ENCODE peak calls at places on chromosome 18, in nine cellular contexts. Q is HCT116, A is GM23248, Y is fibroblast of lung, U is GM20000, B is C1 segment of cervical spinal cord, W is NCI-H1417 treated with DMSO at 0.1 percent for 48 hours, K is NCI-H82, X is amniotic stem cell. E is an unnamed sample.
A peak's percentile ranks its signal among the peaks of the same experiment; 100 is the strongest.

GRCh38 chr18:22470141-22470510 is 52.4 kb upstream of the CTAGE1 start:
- DNase-seq in W (no peak), K (no peak), B (no peak), X (no peak), Y (no peak), Q (no peak), U (no peak), A (no peak), E (no peak)

GRCh38 chr18:27249933-27250332 is 64.8 kb upstream of the CHST9 start:
- DNase-seq in A (no peak), X (no peak), K (no peak), Q (no peak), U (no peak), Y (no peak), B (no peak), W (no peak), E (no peak)

GRCh38 chr18:79574938-79575525 is 104.6 kb upstream of the CTDP1 start:
- DNase-seq in K (no peak), B (no peak), Q (no peak), W (no peak), U (no peak), A (no peak), X (no peak), Y (no peak), E (no peak)

GRCh38 chr18:26157326-26157725 is 23.7 kb downstream of the PSMA8 start:
- DNase-seq in U (no peak), B (no peak), X (no peak), Y (no peak), A (no peak), Q (no peak), W (no peak), K (no peak), E (no peak)

GRCh38 chr18:76306685-76307292 is 188.3 kb downstream of the ZNF516 start:
- DNase-seq in W (no peak), K (peak; percentile 29), A (no peak), Y (no peak), B (no peak), X (no peak), Q (peak; percentile 12), U (no peak), E (no peak)

GRCh38 chr18:55462652-55463051 is 125.3 kb downstream of the TCF4 start:
- DNase-seq in A (no peak), X (no peak), W (no peak), U (no peak), K (peak; percentile 90), Q (no peak), Y (peak; percentile 17), B (no peak), E (no peak)

GRCh38 chr18:25896178-25896780 is 194.1 kb downstream of the SS18 start:
- DNase-seq in X (no peak), Q (peak; percentile 32), K (peak; percentile 76), U (peak; percentile 58), A (peak; percentile 67), Y (peak; percentile 71), W (peak; percentile 26), B (no peak), E (peak; percentile 30)

GRCh38 chr18:23484783-23485182 is 18.5 kb upstream of the RMC1 start:
- DNase-seq in X (no peak), B (no peak), W (no peak), Y (no peak), Q (no peak), K (peak; percentile 46), A (no peak), U (no peak), E (no peak)

GRCh38 chr18:58046794-58047555 is 2.9 kb downstream of the NEDD4L start:
- DNase-seq in Q (no peak), W (no peak), X (no peak), Y (no peak), K (peak; percentile 57), A (no peak), U (no peak), B (no peak), E (no peak)

GRCh38 chr18:27428120-27428519 is 243.0 kb upstream of the CHST9 start:
- DNase-seq in Y (no peak), A (peak; percentile 1), Q (no peak), U (no peak), X (no peak), B (no peak), W (no peak), K (peak; percentile 71), E (no peak)

GRCh38 chr18:21834301-21834660 is 93.7 kb downstream of the MIB1 start:
- DNase-seq in W (no peak), K (no peak), A (no peak), Q (no peak), U (no peak), X (no peak), Y (no peak), B (no peak), E (no peak)

GRCh38 chr18:45993441-45993840 is 26.3 kb upstream of the EPG5 start:
- DNase-seq in Y (peak; percentile 43), K (no peak), A (peak; percentile 85), X (peak; percentile 68), U (no peak), Q (no peak), W (no peak), B (no peak), E (no peak)

GRCh38 chr18:8966819-8967218 is 135.7 kb upstream of the NDUFV2 start:
- DNase-seq in Y (no peak), A (no peak), X (no peak), K (no peak), Q (no peak), U (no peak), W (no peak), B (no peak), E (no peak)

GRCh38 chr18:64444819-64445218 is 295.9 kb upstream of the LINC00305 start:
- DNase-seq in A (no peak), W (peak; percentile 23), B (no peak), U (no peak), Q (no peak), K (no peak), X (no peak), Y (no peak), E (no peak)

GRCh38 chr18:623760-624620 is 27.2 kb downstream of the CLUL1 start:
- DNase-seq in X (peak; percentile 81), Y (peak; percentile 85), Q (peak; percentile 69), W (no peak), K (peak; percentile 76), U (peak; percentile 48), B (no peak), A (peak; percentile 85), E (peak; percentile 56)

GRCh38 chr18:64330161-64330560 is 181.3 kb upstream of the LINC00305 start:
- DNase-seq in B (no peak), W (no peak), U (no peak), X (no peak), Q (no peak), A (no peak), Y (no peak), K (peak; percentile 37), E (no peak)

GRCh38 chr18:12772111-12772510 is 69.3 kb downstream of the PSMG2 start:
- DNase-seq in Y (no peak), Q (no peak), K (no peak), U (no peak), A (no peak), W (no peak), X (no peak), B (no peak), E (no peak)

GRCh38 chr18:68316636-68317035 is 398.3 kb downstream of the TMX3 start:
- DNase-seq in Y (peak; percentile 38), B (no peak), X (no peak), W (no peak), K (no peak), A (peak; percentile 64), U (no peak), Q (no peak), E (no peak)

GRCh38 chr18:40855661-40856060 is 1099.4 kb upstream of the PIK3C3 start:
- DNase-seq in A (no peak), B (no peak), X (no peak), W (no peak), U (no peak), Y (no peak), Q (no peak), K (peak; percentile 74), E (no peak)

GRCh38 chr18:37532917-37533316 is 32.7 kb downstream of the CELF4 start:
- DNase-seq in W (no peak), Y (no peak), B (no peak), X (no peak), K (no peak), U (no peak), Q (no peak), A (no peak), E (no peak)

GRCh38 chr18:36328385-36328858 is 30.9 kb downstream of the FHOD3 start:
- DNase-seq in K (no peak), W (no peak), Q (no peak), U (peak; percentile 38), A (no peak), Y (no peak), X (no peak), B (no peak), E (no peak)

GRCh38 chr18:28961669-28962228 is 784.8 kb upstream of the CDH2 start:
- DNase-seq in U (no peak), A (peak; percentile 41), B (no peak), Y (peak; percentile 37), W (no peak), Q (peak; percentile 39), X (peak; percentile 8), K (peak; percentile 82), E (no peak)

GRCh38 chr18:65936678-65937077 is 185.9 kb downstream of the CDH7 start:
- DNase-seq in Q (no peak), A (no peak), W (no peak), B (no peak), U (no peak), X (no peak), K (no peak), Y (no peak), E (no peak)

GRCh38 chr18:56873441-56874140 is 222.4 kb downstream of the WDR7 start:
- DNase-seq in A (no peak), K (no peak), B (no peak), Y (no peak), X (no peak), W (peak; percentile 93), U (no peak), Q (no peak), E (no peak)

GRCh38 chr18:69758458-69758857 is 189.2 kb downstream of the CD226 start:
- DNase-seq in U (no peak), Q (no peak), Y (peak; percentile 9), A (peak; percentile 77), W (no peak), B (no peak), K (no peak), X (no peak), E (no peak)

GRCh38 chr18:24342347-24342746 is 55.3 kb downstream of the OSBPL1A start:
- DNase-seq in X (no peak), W (no peak), B (no peak), A (no peak), Q (no peak), Y (peak; percentile 30), U (no peak), K (no peak), E (no peak)

GRCh38 chr18:8468911-8469310 is 140.3 kb upstream of the RAB12 start:
- DNase-seq in Q (no peak), W (no peak), B (no peak), K (no peak), U (no peak), X (no peak), A (peak; percentile 46), Y (peak; percentile 8), E (no peak)

GRCh38 chr18:78995740-78996395 is 16.2 kb downstream of the SALL3 start:
- DNase-seq in Y (no peak), B (no peak), W (no peak), U (no peak), Q (no peak), A (no peak), K (no peak), X (no peak), E (no peak)

GRCh38 chr18:29157057-29157780 is 980.3 kb upstream of the CDH2 start:
- DNase-seq in B (no peak), A (no peak), Y (no peak), U (no peak), W (no peak), X (no peak), Q (peak; percentile 35), K (no peak), E (no peak)

GRCh38 chr18:41038071-41038470 is 917.0 kb upstream of the PIK3C3 start:
- DNase-seq in U (no peak), X (no peak), A (no peak), W (no peak), Q (no peak), K (no peak), B (no peak), Y (peak; percentile 52), E (no peak)

GRCh38 chr18:62982600-62983251 is 267.4 kb downstream of the PHLPP1 start:
- DNase-seq in X (no peak), B (no peak), U (peak; percentile 83), Y (peak; percentile 71), W (peak; percentile 18), A (peak; percentile 57), K (peak; percentile 70), Q (peak; percentile 32), E (peak; percentile 16)

E was measured in SK-N-MC.